ENCODE peak calls at places on chromosome 1, in six cellular contexts. Z is HCT116; W is fibroblast of lung; N is upper lobe of right lung; H is left ventricle myocardium inferior; P is CD8-positive, alpha-beta T cell. Y is an unnamed sample.

GRCh38 chr1:184973308-184974085 is 811 bp downstream of the NIBAN1 start:
- DNase-seq in Z (no peak), W (peak; percentile 84), N (peak; percentile 77), H (peak; percentile 59), P (no peak), Y (peak; percentile 16)

GRCh38 chr1:99858881-99859280 is 8.7 kb downstream of the AGL start:
- DNase-seq in Z (no peak), W (no peak), N (no peak), H (no peak), P (no peak), Y (no peak)

GRCh38 chr1:205259361-205259832 is 31.7 kb downstream of the TMCC2 start:
- DNase-seq in Z (no peak), W (peak; percentile 26), N (no peak), H (peak; percentile 37), P (no peak), Y (no peak)

GRCh38 chr1:164635784-164636729 is 77.1 kb downstream of the PBX1 start:
- DNase-seq in Z (no peak), W (peak; percentile 35), N (no peak), H (no peak), P (no peak), Y (no peak)

GRCh38 chr1:155598842-155599331 is 11.1 kb upstream of the MSTO1 start:
- DNase-seq in Z (no peak), W (peak; percentile 45), N (no peak), H (no peak), P (no peak), Y (no peak)

GRCh38 chr1:81803423-81804103 is 2.8 kb downstream of the ADGRL2 start:
- DNase-seq in Z (no peak), W (peak; percentile 47), N (no peak), H (no peak), P (no peak), Y (no peak)

GRCh38 chr1:193141804-193142203 is 20.0 kb downstream of the CDC73 start:
- DNase-seq in Z (no peak), W (no peak), N (no peak), H (no peak), P (no peak), Y (no peak)

GRCh38 chr1:87450615-87451209 is 122.0 kb downstream of the LMO4 start:
- DNase-seq in Z (no peak), W (no peak), N (no peak), H (no peak), P (peak; percentile 23), Y (no peak)

GRCh38 chr1:1440941-1441888 is 5.7 kb downstream of the VWA1 start:
- DNase-seq in Z (no peak), W (no peak), N (peak; percentile 80), H (peak; percentile 43), P (peak; percentile 56), Y (peak; percentile 57)

GRCh38 chr1:41466146-41466545 is 18.3 kb downstream of the EDN2 start:
- DNase-seq in Z (no peak), W (no peak), N (no peak), H (no peak), P (no peak), Y (no peak)

GRCh38 chr1:205229399-205229861 is 1.7 kb downstream of the TMCC2 start:
- DNase-seq in Z (peak; percentile 48), W (peak; percentile 78), N (no peak), H (no peak), P (peak; percentile 80), Y (peak; percentile 49)

GRCh38 chr1:64212023-64212422 is 8.6 kb downstream of the UBE2U start:
- DNase-seq in Z (no peak), W (peak; percentile 54), N (no peak), H (no peak), P (no peak), Y (no peak)

GRCh38 chr1:164571333-164571732 is 12.3 kb downstream of the PBX1 start:
- DNase-seq in Z (no peak), W (no peak), N (no peak), H (no peak), P (no peak), Y (no peak)

GRCh38 chr1:29849038-29849750 is 612.9 kb downstream of the PTPRU start:
- DNase-seq in Z (no peak), W (peak; percentile 32), N (no peak), H (no peak), P (no peak), Y (no peak)

GRCh38 chr1:107531065-107531908 is 390.4 kb downstream of the NTNG1 start:
- DNase-seq in Z (no peak), W (no peak), N (no peak), H (no peak), P (no peak), Y (no peak)

GRCh38 chr1:195188821-195189220 is 1419.4 kb downstream of the KCNT2 start:
- DNase-seq in Z (no peak), W (peak; percentile 29), N (no peak), H (no peak), P (no peak), Y (no peak)

GRCh38 chr1:154848983-154849382 is 21.1 kb downstream of the KCNN3 start:
- DNase-seq in Z (no peak), W (no peak), N (no peak), H (no peak), P (no peak), Y (no peak)

GRCh38 chr1:5578690-5579089 is 413.5 kb downstream of the NPHP4 start:
- DNase-seq in Z (no peak), W (no peak), N (no peak), H (no peak), P (no peak), Y (no peak)

GRCh38 chr1:4180066-4180735 is 280.1 kb upstream of the C1orf174 start:
- DNase-seq in Z (no peak), W (no peak), N (no peak), H (no peak), P (no peak), Y (no peak)

GRCh38 chr1:223230161-223230881 is 87.3 kb upstream of the TLR5 start:
- DNase-seq in Z (peak; percentile 41), W (peak; percentile 75), N (no peak), H (no peak), P (no peak), Y (no peak)

GRCh38 chr1:57494679-57495078 is 70.8 kb upstream of the DAB1 start:
- DNase-seq in Z (no peak), W (no peak), N (no peak), H (no peak), P (no peak), Y (no peak)

GRCh38 chr1:198955085-198955484 is 316.2 kb downstream of the PTPRC start:
- DNase-seq in Z (no peak), W (no peak), N (no peak), H (no peak), P (no peak), Y (no peak)

GRCh38 chr1:19032701-19033515 is 76.4 kb upstream of the IFFO2 start:
- DNase-seq in Z (no peak), W (no peak), N (peak; percentile 40), H (no peak), P (no peak), Y (no peak)

GRCh38 chr1:222950892-222951291 is 136.1 kb downstream of the DISP1 start:
- DNase-seq in Z (no peak), W (no peak), N (no peak), H (no peak), P (no peak), Y (no peak)

GRCh38 chr1:47478090-47478489 is 40.2 kb downstream of the FOXD2 start:
- DNase-seq in Z (no peak), W (no peak), N (peak; percentile 80), H (no peak), P (no peak), Y (no peak)

GRCh38 chr1:100222428-100222827 is 27.2 kb downstream of the DBT start:
- DNase-seq in Z (no peak), W (no peak), N (no peak), H (no peak), P (no peak), Y (no peak)

GRCh38 chr1:208476825-208477170 is 232.6 kb upstream of the PLXNA2 start:
- DNase-seq in Z (no peak), W (no peak), N (no peak), H (no peak), P (no peak), Y (no peak)

GRCh38 chr1:160806784-160807183 is 10.8 kb downstream of the LY9 start:
- DNase-seq in Z (no peak), W (no peak), N (no peak), H (no peak), P (no peak), Y (no peak)

GRCh38 chr1:92210701-92211100 is 7.0 kb upstream of the C1orf146 start:
- DNase-seq in Z (no peak), W (no peak), N (no peak), H (no peak), P (no peak), Y (no peak)

GRCh38 chr1:229430761-229431269 is 3.1 kb downstream of the ACTA1 start:
- DNase-seq in Z (no peak), W (peak; percentile 52), N (peak; percentile 74), H (peak; percentile 69), P (peak; percentile 49), Y (no peak)

GRCh38 chr1:77182083-77182482 is 37.1 kb downstream of the PIGK start:
- DNase-seq in Z (no peak), W (no peak), N (no peak), H (no peak), P (no peak), Y (no peak)

GRCh38 chr1:77175230-77175844 is 43.9 kb downstream of the PIGK start:
- DNase-seq in Z (peak; percentile 32), W (peak; percentile 24), N (no peak), H (no peak), P (no peak), Y (no peak)

GRCh38 chr1:77179632-77180031 is 39.6 kb downstream of the PIGK start:
- DNase-seq in Z (no peak), W (no peak), N (no peak), H (no peak), P (no peak), Y (no peak)
- H3K9me3 ChIP-seq in Z (no peaks in the 10 kb centered on the region), W (no peaks in the 10 kb centered on the region), N (peaks cover 8% of the 10 kb centered on the region), H (peaks cover 40% of the 10 kb centered on the region), P (no peaks in the 10 kb centered on the region), Y (no peaks in the 10 kb centered on the region)

GRCh38 chr1:227697321-227697864 is 37.7 kb downstream of the JMJD4 start:
- DNase-seq in Z (no peak), W (no peak), N (no peak), H (no peak), P (no peak), Y (no peak)
- H3K9me3 ChIP-seq in Z (peaks cover 13% of the 10 kb centered on the region), W (no peaks in the 10 kb centered on the region), N (peaks cover 30% of the 10 kb centered on the region), H (peaks cover 11% of the 10 kb centered on the region), P (peaks cover 19% of the 10 kb centered on the region), Y (peaks cover 18% of the 10 kb centered on the region)

GRCh38 chr1:49465486-49466185 is 558.1 kb downstream of the AGBL4 start:
- DNase-seq in Z (no peak), W (no peak), N (no peak), H (no peak), P (no peak), Y (no peak)
- H3K9me3 ChIP-seq in Z (no peaks in the 10 kb centered on the region), W (no peaks in the 10 kb centered on the region), N (no peaks in the 10 kb centered on the region), H (no peaks in the 10 kb centered on the region), P (no peaks in the 10 kb centered on the region), Y (no peaks in the 10 kb centered on the region)

DNA sequence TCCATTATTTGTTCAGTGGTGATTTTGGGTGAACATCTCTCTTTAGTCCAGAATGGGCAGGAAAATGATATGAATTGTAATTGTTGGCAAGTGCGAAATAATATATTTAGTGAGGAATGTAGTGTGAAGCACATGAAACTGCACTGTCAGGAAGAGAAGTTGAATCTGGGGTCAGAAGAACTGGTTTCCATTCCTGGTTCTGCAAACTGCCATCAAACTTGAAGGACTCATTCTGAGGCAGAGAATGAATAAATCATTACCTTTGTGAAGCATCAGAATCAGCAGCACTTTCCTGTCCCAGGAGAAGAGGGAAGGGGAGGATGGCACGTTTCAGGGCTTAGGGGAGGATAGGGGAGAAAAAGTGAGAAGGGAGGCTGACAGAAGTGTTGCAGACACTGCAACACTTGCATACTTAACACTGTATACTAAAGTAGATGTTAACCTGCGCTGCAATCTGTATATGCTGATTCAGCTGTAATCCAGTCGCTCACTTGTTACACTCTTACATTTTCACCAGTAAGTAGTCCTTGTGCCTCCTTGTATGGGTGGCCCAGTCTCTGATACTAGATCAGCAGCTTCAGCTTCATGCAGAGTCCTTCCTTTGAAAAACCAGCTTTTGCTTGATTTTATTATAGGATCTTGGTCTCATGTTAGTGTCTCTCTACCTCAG is 10.5 kb upstream of the RPTN start:
- DNase-seq in Z (no peak), W (no peak), N (no peak), H (no peak), P (no peak), Y (no peak)
- H3K9me3 ChIP-seq in Z (no peaks in the 10 kb centered on the region), W (no peaks in the 10 kb centered on the region), N (no peaks in the 10 kb centered on the region), H (no peaks in the 10 kb centered on the region), P (no peaks in the 10 kb centered on the region), Y (no peaks in the 10 kb centered on the region)

Y was measured in T-helper 17 cell.